ENCODE peak calls at places on chromosomes 3 and 15, in nine cellular contexts. One of them, this sample, is unnamed. For H3K9me3, the result is how much of the 10 kb centered on the place peaks cover.

GRCh38 chr3:156522673-156523072 is 32.2 kb downstream of the SSR3 start:
- DNase-seq in aorta: no peak
- DNase-seq in tibial nerve: no peak
- DNase-seq in body of pancreas: no peak
- DNase-seq in A549: no peak
- DNase-seq in breast epithelium: no peak
- DNase-seq in CD8-positive, alpha-beta memory T cell: no peak
- DNase-seq in heart left ventricle: no peak
- DNase-seq in adrenal gland: no peak
- DNase-seq in this sample: no peak

GRCh38 chr3:24110051-24110450 is 165.0 kb downstream of the NR1D2 start:
- DNase-seq in aorta: no peak
- DNase-seq in tibial nerve: no peak
- DNase-seq in body of pancreas: no peak
- DNase-seq in A549: no peak
- DNase-seq in breast epithelium: no peak
- DNase-seq in CD8-positive, alpha-beta memory T cell: no peak
- DNase-seq in heart left ventricle: no peak
- DNase-seq in adrenal gland: no peak
- DNase-seq in this sample: no peak

GRCh38 chr3:187802928-187803259 is 57.6 kb upstream of the BCL6 start:
- DNase-seq in aorta: no peak
- DNase-seq in tibial nerve: no peak
- DNase-seq in body of pancreas: no peak
- DNase-seq in A549: no peak
- DNase-seq in breast epithelium: no peak
- DNase-seq in CD8-positive, alpha-beta memory T cell: peak
- DNase-seq in heart left ventricle: no peak
- DNase-seq in adrenal gland: no peak
- DNase-seq in this sample: no peak

GRCh38 chr3:16801698-16802097 is 83.1 kb upstream of the PLCL2 start:
- DNase-seq in aorta: no peak
- DNase-seq in tibial nerve: no peak
- DNase-seq in body of pancreas: peak
- DNase-seq in A549: no peak
- DNase-seq in breast epithelium: no peak
- DNase-seq in CD8-positive, alpha-beta memory T cell: no peak
- DNase-seq in heart left ventricle: no peak
- DNase-seq in adrenal gland: no peak
- DNase-seq in this sample: no peak

GRCh38 chr15:67472957-67473356 is 48.0 kb upstream of the C15orf61 start:
- DNase-seq in aorta: no peak
- DNase-seq in tibial nerve: no peak
- DNase-seq in body of pancreas: no peak
- DNase-seq in A549: no peak
- DNase-seq in breast epithelium: no peak
- DNase-seq in CD8-positive, alpha-beta memory T cell: no peak
- DNase-seq in heart left ventricle: no peak
- DNase-seq in adrenal gland: no peak
- DNase-seq in this sample: no peak

GRCh38 chr3:170780955-170781354 is 89.0 kb downstream of the RPL22L1 start:
- DNase-seq in aorta: no peak
- DNase-seq in tibial nerve: no peak
- DNase-seq in body of pancreas: no peak
- DNase-seq in A549: no peak
- DNase-seq in breast epithelium: no peak
- DNase-seq in CD8-positive, alpha-beta memory T cell: no peak
- DNase-seq in heart left ventricle: no peak
- DNase-seq in adrenal gland: no peak
- DNase-seq in this sample: no peak

GRCh38 chr15:81314378-81314777 is 9.6 kb downstream of the STARD5 start:
- DNase-seq in aorta: no peak
- DNase-seq in tibial nerve: no peak
- DNase-seq in body of pancreas: no peak
- DNase-seq in A549: no peak
- DNase-seq in breast epithelium: no peak
- DNase-seq in CD8-positive, alpha-beta memory T cell: no peak
- DNase-seq in heart left ventricle: no peak
- DNase-seq in adrenal gland: no peak
- DNase-seq in this sample: no peak

GRCh38 chr3:5122741-5123706 is 932 bp downstream of the ARL8B start:
- DNase-seq in aorta: peak
- DNase-seq in tibial nerve: peak
- DNase-seq in body of pancreas: peak
- DNase-seq in A549: peak
- DNase-seq in breast epithelium: peak
- DNase-seq in CD8-positive, alpha-beta memory T cell: peak
- DNase-seq in heart left ventricle: peak
- DNase-seq in adrenal gland: peak
- DNase-seq in this sample: peak

GRCh38 chr3:109018828-109019227 is 65.1 kb upstream of the GUCA1C start:
- DNase-seq in aorta: no peak
- DNase-seq in tibial nerve: no peak
- DNase-seq in body of pancreas: peak
- DNase-seq in A549: no peak
- DNase-seq in breast epithelium: no peak
- DNase-seq in CD8-positive, alpha-beta memory T cell: no peak
- DNase-seq in heart left ventricle: no peak
- DNase-seq in adrenal gland: no peak
- DNase-seq in this sample: no peak

GRCh38 chr3:172125963-172126403 is 86.6 kb downstream of the FNDC3B start:
- DNase-seq in aorta: peak
- DNase-seq in tibial nerve: peak
- DNase-seq in body of pancreas: peak
- DNase-seq in A549: no peak
- DNase-seq in breast epithelium: no peak
- DNase-seq in CD8-positive, alpha-beta memory T cell: no peak
- DNase-seq in heart left ventricle: peak
- DNase-seq in adrenal gland: no peak
- DNase-seq in this sample: no peak

GRCh38 chr15:98257290-98257689 is 296.8 kb downstream of the ARRDC4 start:
- DNase-seq in aorta: no peak
- DNase-seq in tibial nerve: no peak
- DNase-seq in body of pancreas: no peak
- DNase-seq in A549: no peak
- DNase-seq in breast epithelium: no peak
- DNase-seq in CD8-positive, alpha-beta memory T cell: no peak
- DNase-seq in heart left ventricle: no peak
- DNase-seq in adrenal gland: no peak
- DNase-seq in this sample: no peak

GRCh38 chr15:90529369-90530249 is at the start of gene CRTC3:
- DNase-seq in aorta: peak
- DNase-seq in tibial nerve: no peak
- DNase-seq in body of pancreas: peak
- DNase-seq in A549: peak
- DNase-seq in breast epithelium: peak
- DNase-seq in CD8-positive, alpha-beta memory T cell: peak
- DNase-seq in heart left ventricle: peak
- DNase-seq in adrenal gland: peak
- DNase-seq in this sample: peak

GRCh38 chr15:89822951-89823701 is 8.5 kb upstream of the ANPEP start:
- DNase-seq in aorta: peak
- DNase-seq in tibial nerve: no peak
- DNase-seq in body of pancreas: peak
- DNase-seq in A549: no peak
- DNase-seq in breast epithelium: no peak
- DNase-seq in CD8-positive, alpha-beta memory T cell: no peak
- DNase-seq in heart left ventricle: no peak
- DNase-seq in adrenal gland: no peak
- DNase-seq in this sample: no peak

GRCh38 chr15:35833590-35833989 is 287.6 kb upstream of the DPH6 start:
- DNase-seq in aorta: no peak
- DNase-seq in tibial nerve: no peak
- DNase-seq in body of pancreas: no peak
- DNase-seq in A549: no peak
- DNase-seq in breast epithelium: no peak
- DNase-seq in CD8-positive, alpha-beta memory T cell: no peak
- DNase-seq in heart left ventricle: no peak
- DNase-seq in adrenal gland: no peak
- DNase-seq in this sample: no peak

GRCh38 chr15:37893309-37893708 is 41.1 kb upstream of the TMCO5A start:
- DNase-seq in aorta: no peak
- DNase-seq in tibial nerve: no peak
- DNase-seq in body of pancreas: peak
- DNase-seq in A549: no peak
- DNase-seq in breast epithelium: peak
- DNase-seq in CD8-positive, alpha-beta memory T cell: no peak
- DNase-seq in heart left ventricle: no peak
- DNase-seq in adrenal gland: no peak
- DNase-seq in this sample: no peak

GRCh38 chr3:33577588-33577987 is 137.4 kb upstream of the UBP1 start:
- DNase-seq in aorta: no peak
- DNase-seq in tibial nerve: no peak
- DNase-seq in body of pancreas: no peak
- DNase-seq in A549: no peak
- DNase-seq in breast epithelium: no peak
- DNase-seq in CD8-positive, alpha-beta memory T cell: no peak
- DNase-seq in heart left ventricle: no peak
- DNase-seq in adrenal gland: no peak
- DNase-seq in this sample: no peak

GRCh38 chr3:98501270-98501669 is 3.8 kb downstream of the OR5K2 start:
- DNase-seq in aorta: no peak
- DNase-seq in tibial nerve: no peak
- DNase-seq in body of pancreas: no peak
- DNase-seq in A549: no peak
- DNase-seq in breast epithelium: no peak
- DNase-seq in CD8-positive, alpha-beta memory T cell: no peak
- DNase-seq in heart left ventricle: no peak
- DNase-seq in adrenal gland: no peak
- DNase-seq in this sample: no peak

GRCh38 chr3:182740710-182741109 is 52.6 kb upstream of the ATP11B start:
- DNase-seq in aorta: no peak
- DNase-seq in tibial nerve: no peak
- DNase-seq in body of pancreas: no peak
- DNase-seq in A549: no peak
- DNase-seq in breast epithelium: peak
- DNase-seq in CD8-positive, alpha-beta memory T cell: no peak
- DNase-seq in heart left ventricle: no peak
- DNase-seq in adrenal gland: no peak
- DNase-seq in this sample: no peak

GRCh38 chr3:38119802-38120689 is 16.9 kb downstream of the ACAA1 start:
- DNase-seq in aorta: no peak
- DNase-seq in tibial nerve: no peak
- DNase-seq in body of pancreas: no peak
- DNase-seq in A549: no peak
- DNase-seq in breast epithelium: no peak
- DNase-seq in CD8-positive, alpha-beta memory T cell: no peak
- DNase-seq in heart left ventricle: no peak
- DNase-seq in adrenal gland: peak
- DNase-seq in this sample: no peak

GRCh38 chr3:138638641-138639040 is 30.1 kb downstream of the FAIM start:
- DNase-seq in aorta: no peak
- DNase-seq in tibial nerve: no peak
- DNase-seq in body of pancreas: no peak
- DNase-seq in A549: no peak
- DNase-seq in breast epithelium: no peak
- DNase-seq in CD8-positive, alpha-beta memory T cell: no peak
- DNase-seq in heart left ventricle: no peak
- DNase-seq in adrenal gland: no peak
- DNase-seq in this sample: no peak

GRCh38 chr3:138642927-138643253 is 34.3 kb downstream of the FAIM start:
- DNase-seq in aorta: no peak
- DNase-seq in tibial nerve: no peak
- DNase-seq in body of pancreas: no peak
- DNase-seq in A549: no peak
- DNase-seq in breast epithelium: no peak
- DNase-seq in CD8-positive, alpha-beta memory T cell: no peak
- DNase-seq in heart left ventricle: no peak
- DNase-seq in adrenal gland: no peak
- DNase-seq in this sample: no peak

GRCh38 chr3:138640537-138640936 is 32.0 kb downstream of the FAIM start:
- DNase-seq in aorta: no peak
- DNase-seq in tibial nerve: no peak
- DNase-seq in body of pancreas: no peak
- DNase-seq in A549: no peak
- DNase-seq in breast epithelium: no peak
- DNase-seq in CD8-positive, alpha-beta memory T cell: no peak
- DNase-seq in heart left ventricle: no peak
- DNase-seq in adrenal gland: no peak
- DNase-seq in this sample: no peak

GRCh38 chr3:138646008-138646407 is 37.4 kb downstream of the FAIM start:
- DNase-seq in aorta: no peak
- DNase-seq in tibial nerve: no peak
- DNase-seq in body of pancreas: no peak
- DNase-seq in A549: no peak
- DNase-seq in breast epithelium: no peak
- DNase-seq in CD8-positive, alpha-beta memory T cell: no peak
- DNase-seq in heart left ventricle: no peak
- DNase-seq in adrenal gland: no peak
- DNase-seq in this sample: no peak

GRCh38 chr3:138642226-138642926 is 33.8 kb downstream of the FAIM start:
- DNase-seq in aorta: no peak
- DNase-seq in tibial nerve: no peak
- DNase-seq in body of pancreas: no peak
- DNase-seq in A549: no peak
- DNase-seq in breast epithelium: no peak
- DNase-seq in CD8-positive, alpha-beta memory T cell: no peak
- DNase-seq in heart left ventricle: no peak
- DNase-seq in adrenal gland: no peak
- DNase-seq in this sample: no peak
- H3K9me3 ChIP-seq in aorta: under half
- H3K9me3 ChIP-seq in tibial nerve: under half
- H3K9me3 ChIP-seq in body of pancreas: under half
- H3K9me3 ChIP-seq in A549: under half
- H3K9me3 ChIP-seq in breast epithelium: half or more
- H3K9me3 ChIP-seq in CD8-positive, alpha-beta memory T cell: under half
- H3K9me3 ChIP-seq in heart left ventricle: under half
- H3K9me3 ChIP-seq in adrenal gland: under half
- H3K9me3 ChIP-seq in this sample: under half

GRCh38 chr3:15743587-15744009 is 54.2 kb downstream of the ANKRD28 start:
- DNase-seq in aorta: no peak
- DNase-seq in tibial nerve: no peak
- DNase-seq in body of pancreas: no peak
- DNase-seq in A549: no peak
- DNase-seq in breast epithelium: no peak
- DNase-seq in CD8-positive, alpha-beta memory T cell: no peak
- DNase-seq in heart left ventricle: no peak
- DNase-seq in adrenal gland: no peak
- DNase-seq in this sample: no peak
- H3K9me3 ChIP-seq in aorta: under half
- H3K9me3 ChIP-seq in tibial nerve: under half
- H3K9me3 ChIP-seq in body of pancreas: under half
- H3K9me3 ChIP-seq in A549: under half
- H3K9me3 ChIP-seq in breast epithelium: under half
- H3K9me3 ChIP-seq in CD8-positive, alpha-beta memory T cell: under half
- H3K9me3 ChIP-seq in heart left ventricle: under half
- H3K9me3 ChIP-seq in adrenal gland: under half
- H3K9me3 ChIP-seq in this sample: under half

GRCh38 chr3:177899275-177900067 is 636.8 kb upstream of the KCNMB2 start:
- DNase-seq in aorta: no peak
- DNase-seq in tibial nerve: no peak
- DNase-seq in body of pancreas: no peak
- DNase-seq in A549: no peak
- DNase-seq in breast epithelium: no peak
- DNase-seq in CD8-positive, alpha-beta memory T cell: no peak
- DNase-seq in heart left ventricle: no peak
- DNase-seq in adrenal gland: no peak
- DNase-seq in this sample: no peak
- H3K9me3 ChIP-seq in aorta: under half
- H3K9me3 ChIP-seq in tibial nerve: under half
- H3K9me3 ChIP-seq in body of pancreas: under half
- H3K9me3 ChIP-seq in A549: under half
- H3K9me3 ChIP-seq in breast epithelium: under half
- H3K9me3 ChIP-seq in CD8-positive, alpha-beta memory T cell: under half
- H3K9me3 ChIP-seq in heart left ventricle: under half
- H3K9me3 ChIP-seq in adrenal gland: under half
- H3K9me3 ChIP-seq in this sample: under half

GRCh38 chr15:20272422-20273184 is 269.0 kb downstream of the GOLGA6L6 start:
- DNase-seq in aorta: no peak
- DNase-seq in tibial nerve: no peak
- DNase-seq in body of pancreas: no peak
- DNase-seq in A549: no peak
- DNase-seq in breast epithelium: no peak
- DNase-seq in CD8-positive, alpha-beta memory T cell: no peak
- DNase-seq in heart left ventricle: no peak
- DNase-seq in adrenal gland: no peak
- DNase-seq in this sample: no peak
- H3K9me3 ChIP-seq in aorta: under half
- H3K9me3 ChIP-seq in tibial nerve: under half
- H3K9me3 ChIP-seq in body of pancreas: under half
- H3K9me3 ChIP-seq in A549: half or more
- H3K9me3 ChIP-seq in breast epithelium: under half
- H3K9me3 ChIP-seq in CD8-positive, alpha-beta memory T cell: under half
- H3K9me3 ChIP-seq in heart left ventricle: under half
- H3K9me3 ChIP-seq in adrenal gland: under half
- H3K9me3 ChIP-seq in this sample: under half